ENCODE peak calls at places on chromosomes 4 and X, in four cellular contexts. One of them, this sample, is unnamed.
A peak's percentile ranks its signal among the peaks of the same experiment; 100 is the strongest.

GRCh38 chr4:143531368-143531767 is 17.9 kb downstream of the SMARCA5 start:
- DNase-seq in PC-3: peak; percentile 42
- DNase-seq in GM23248: peak; percentile 45
- DNase-seq in astrocyte: no peak
- DNase-seq in this sample: no peak

GRCh38 chr4:33780952-33781655 is 2463.2 kb downstream of the ARAP2 start:
- DNase-seq in PC-3: peak; percentile 66
- DNase-seq in GM23248: peak; percentile 55
- DNase-seq in astrocyte: peak; percentile 62
- DNase-seq in this sample: peak; percentile 63

GRCh38 chr4:82799006-82799881 is 648 bp upstream of the SCD5 start:
- DNase-seq in astrocyte: no peak
- DNase-seq in PC-3: peak; percentile 10
- DNase-seq in GM23248: peak; percentile 48
- DNase-seq in this sample: no peak

GRCh38 chr4:176656108-176656507 is 136.6 kb downstream of the VEGFC start:
- DNase-seq in PC-3: no peak
- DNase-seq in GM23248: peak; percentile 32
- DNase-seq in astrocyte: no peak
- DNase-seq in this sample: no peak

GRCh38 chr4:40557741-40558140 is 71.9 kb downstream of the RBM47 start:
- DNase-seq in astrocyte: no peak
- DNase-seq in PC-3: no peak
- DNase-seq in GM23248: no peak
- DNase-seq in this sample: no peak

GRCh38 chrX:131841496-131842410 is 181.3 kb upstream of the STK26 start:
- DNase-seq in GM23248: peak; percentile 46
- DNase-seq in PC-3: peak; percentile 78
- DNase-seq in astrocyte: peak; percentile 12
- DNase-seq in this sample: peak; percentile 50

GRCh38 chrX:22748093-22748999 is 251.4 kb upstream of the DDX53 start:
- DNase-seq in GM23248: peak; percentile 55
- DNase-seq in PC-3: peak; percentile 63
- DNase-seq in astrocyte: peak; percentile 8
- DNase-seq in this sample: peak; percentile 19

GRCh38 chr4:177596035-177596434 is 153.8 kb upstream of the AGA start:
- DNase-seq in GM23248: peak; percentile 85
- DNase-seq in PC-3: peak; percentile 86
- DNase-seq in astrocyte: peak; percentile 75
- DNase-seq in this sample: peak; percentile 74

GRCh38 chrX:41621236-41621651 is 67.5 kb upstream of the GPR34 start:
- DNase-seq in GM23248: peak; percentile 0
- DNase-seq in PC-3: peak; percentile 27
- DNase-seq in astrocyte: peak; percentile 48
- DNase-seq in this sample: no peak

GRCh38 chrX:122565952-122566351 is 618.1 kb upstream of the GRIA3 start:
- DNase-seq in PC-3: peak; percentile 72
- DNase-seq in astrocyte: peak; percentile 98
- DNase-seq in GM23248: peak; percentile 93
- DNase-seq in this sample: peak; percentile 98

GRCh38 chrX:19702856-19703255 is 184.5 kb downstream of the SH3KBP1 start:
- DNase-seq in PC-3: no peak
- DNase-seq in astrocyte: no peak
- DNase-seq in GM23248: no peak
- DNase-seq in this sample: no peak

GRCh38 chr4:168585168-168586091 is 88.6 kb downstream of the PALLD start:
- DNase-seq in GM23248: peak; percentile 94
- DNase-seq in PC-3: peak; percentile 82
- DNase-seq in astrocyte: peak; percentile 64
- DNase-seq in this sample: peak; percentile 78

GRCh38 chr4:93830090-93830818 is 1.7 kb downstream of the ATOH1 start:
- DNase-seq in astrocyte: no peak
- DNase-seq in PC-3: no peak
- DNase-seq in GM23248: no peak
- DNase-seq in this sample: no peak
- TF ChIP-seq EZH2 in astrocyte: no peak
- TF ChIP-seq EZH2 in PC-3: no peak
- TF ChIP-seq EZH2 in GM23248: no peak
- TF ChIP-seq EZH2 in this sample: peak; percentile 62

DNA sequence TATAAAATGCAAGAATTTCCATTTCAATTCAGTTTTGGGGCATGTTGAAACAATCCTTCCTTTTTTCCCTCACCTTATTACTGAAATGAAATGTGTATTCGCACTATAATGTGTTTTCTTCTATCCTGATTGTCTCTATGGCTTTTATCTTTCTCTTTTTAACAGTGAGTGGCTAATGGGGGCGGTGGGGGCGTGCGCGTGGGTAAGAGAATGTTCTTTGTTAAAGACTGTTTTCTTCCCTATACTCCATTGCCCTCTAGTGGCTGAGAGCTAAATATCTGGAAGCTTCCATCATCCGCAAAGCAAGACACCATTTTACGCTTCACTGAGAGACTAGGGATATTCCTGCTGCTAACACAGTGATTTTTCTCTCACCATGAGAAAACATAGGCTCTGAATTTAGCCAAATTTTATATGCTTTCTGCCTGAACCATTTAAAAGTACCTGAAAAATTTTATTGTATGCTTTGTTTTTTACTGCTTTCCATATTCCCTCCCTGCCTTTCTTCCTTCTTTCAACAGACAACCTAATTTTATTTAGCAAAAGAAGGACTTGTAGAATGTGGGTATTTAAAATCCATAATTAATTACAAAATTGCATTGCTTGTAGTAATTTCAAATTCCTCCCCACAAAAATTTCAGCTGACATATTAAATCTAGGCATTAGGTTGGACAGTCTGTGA is 194.0 kb downstream of the GASK1B start:
- DNase-seq in PC-3: peak; percentile 60
- DNase-seq in GM23248: peak; percentile 66
- DNase-seq in astrocyte: peak; percentile 46
- DNase-seq in this sample: peak; percentile 75
- H2AFZ ChIP-seq in PC-3: peak overlapping the region; percentile 78
- H2AFZ ChIP-seq in GM23248: peak overlapping the region; percentile 85
- H2AFZ ChIP-seq in astrocyte: peak overlapping the region; percentile 74
- H2AFZ ChIP-seq in this sample: peak overlapping the region; percentile 30

GRCh38 chr4:80184791-80185756 is 12.2 kb upstream of the PRDM8 start:
- DNase-seq in PC-3: peak; percentile 10
- DNase-seq in astrocyte: no peak
- DNase-seq in GM23248: peak; percentile 72
- DNase-seq in this sample: no peak
- TF ChIP-seq EZH2 in PC-3: no peak
- TF ChIP-seq EZH2 in astrocyte: no peak
- TF ChIP-seq EZH2 in GM23248: no peak
- TF ChIP-seq EZH2 in this sample: no peak

GRCh38 chr4:155759372-155760252 is 791 bp downstream of the GUCY1B1 start:
- DNase-seq in PC-3: peak; percentile 9
- DNase-seq in astrocyte: no peak
- DNase-seq in GM23248: peak; percentile 44
- DNase-seq in this sample: peak; percentile 61

GRCh38 chr4:155761916-155762315 is 3.1 kb downstream of the GUCY1B1 start:
- DNase-seq in GM23248: no peak
- DNase-seq in astrocyte: no peak
- DNase-seq in PC-3: no peak
- DNase-seq in this sample: no peak

GRCh38 chr4:155761047-155761446 is 2.2 kb downstream of the GUCY1B1 start:
- DNase-seq in GM23248: no peak
- DNase-seq in PC-3: no peak
- DNase-seq in astrocyte: no peak
- DNase-seq in this sample: no peak

GRCh38 chr4:155757745-155758265 is 1.0 kb upstream of the GUCY1B1 start:
- DNase-seq in PC-3: no peak
- DNase-seq in astrocyte: no peak
- DNase-seq in GM23248: no peak
- DNase-seq in this sample: no peak

GRCh38 chr4:155758500-155759371 is at the start of gene GUCY1B1:
- DNase-seq in GM23248: peak; percentile 91
- DNase-seq in astrocyte: peak; percentile 93
- DNase-seq in PC-3: peak; percentile 86
- DNase-seq in this sample: peak; percentile 96
- H2AFZ ChIP-seq in GM23248: peak within 1 kb of the TSS; percentile 83
- H2AFZ ChIP-seq in astrocyte: peak within 1 kb of the TSS; percentile 94
- H2AFZ ChIP-seq in PC-3: peak within 1 kb of the TSS; percentile 92
- H2AFZ ChIP-seq in this sample: peak within 1 kb of the TSS; percentile 74

DNA sequence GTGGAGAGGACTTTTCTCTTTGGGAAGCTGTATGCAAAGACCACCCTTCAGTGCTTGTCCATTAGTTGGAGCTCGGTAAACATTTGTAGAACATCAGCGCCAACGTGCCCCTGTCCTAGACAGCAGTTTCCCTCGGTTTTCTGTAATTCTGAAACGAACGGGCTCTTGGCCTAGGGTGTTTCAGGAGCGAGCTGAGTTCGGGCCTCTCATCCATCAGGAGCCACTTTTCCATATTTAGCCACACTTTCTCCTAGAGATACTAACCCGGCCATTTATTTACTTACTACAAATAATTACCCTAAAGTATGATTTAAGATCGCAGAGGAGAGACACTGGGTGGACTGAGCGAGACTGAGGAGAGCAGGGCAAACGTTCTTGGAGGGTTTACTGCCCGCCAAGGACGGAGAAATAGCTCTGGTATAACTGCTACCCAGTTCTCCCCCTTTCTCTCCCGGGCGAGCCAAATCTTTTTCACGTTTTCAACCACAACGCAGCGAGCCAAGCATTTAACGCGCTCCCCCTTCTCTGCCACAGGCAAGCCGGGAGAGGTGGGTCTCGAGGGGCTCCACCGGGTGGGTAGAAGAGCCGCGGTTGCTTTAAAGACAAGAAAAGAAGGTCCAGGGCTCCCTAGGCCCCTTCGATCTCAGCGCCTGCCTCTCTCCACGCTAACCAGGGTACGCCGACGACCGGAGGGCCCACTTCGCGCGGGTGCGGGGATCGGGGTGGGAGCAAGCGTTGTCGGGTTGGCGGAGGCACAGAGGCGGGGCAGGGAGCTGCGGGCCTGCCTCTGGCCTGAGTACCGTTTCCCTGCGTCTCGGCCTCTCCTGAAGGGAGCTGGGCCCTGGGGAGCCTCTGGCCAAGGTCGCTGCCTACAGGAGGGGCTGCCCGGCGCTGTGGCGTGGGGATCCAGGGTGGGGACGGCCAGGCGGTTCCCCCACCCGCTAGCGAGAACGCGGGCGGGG is 10.8 kb upstream of the PITX2 start:
- DNase-seq in PC-3: no peak
- DNase-seq in astrocyte: no peak
- DNase-seq in GM23248: no peak
- DNase-seq in this sample: no peak
- TF ChIP-seq EZH2 in PC-3: no peak
- TF ChIP-seq EZH2 in astrocyte: peak; percentile 53
- TF ChIP-seq EZH2 in GM23248: no peak
- TF ChIP-seq EZH2 in this sample: no peak

DNA sequence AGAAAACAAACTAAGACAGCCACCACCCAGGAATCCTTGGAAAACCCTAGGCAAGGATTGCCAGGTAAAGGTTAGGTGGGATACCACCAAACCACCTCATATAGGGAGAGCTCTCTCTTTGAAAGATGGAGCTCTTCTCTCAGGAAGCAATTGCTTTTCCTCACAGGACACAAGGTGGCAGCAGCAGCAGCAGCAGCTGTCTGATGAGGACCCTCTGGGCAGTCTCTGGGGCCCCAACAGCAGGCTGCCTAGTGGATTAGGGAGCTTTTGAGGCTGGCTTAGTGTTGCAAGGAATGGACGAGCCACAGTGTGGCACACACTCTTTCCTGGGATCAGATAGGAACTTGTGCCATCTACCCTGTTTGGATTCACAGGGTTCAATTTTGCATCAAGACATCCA is 41.4 kb upstream of the CHRDL1 start:
- DNase-seq in PC-3: peak; percentile 5
- DNase-seq in astrocyte: no peak
- DNase-seq in GM23248: no peak
- DNase-seq in this sample: no peak
- H2AFZ ChIP-seq in PC-3: no peak overlapping the region
- H2AFZ ChIP-seq in astrocyte: no peak overlapping the region
- H2AFZ ChIP-seq in GM23248: no peak overlapping the region
- H2AFZ ChIP-seq in this sample: no peak overlapping the region

DNA sequence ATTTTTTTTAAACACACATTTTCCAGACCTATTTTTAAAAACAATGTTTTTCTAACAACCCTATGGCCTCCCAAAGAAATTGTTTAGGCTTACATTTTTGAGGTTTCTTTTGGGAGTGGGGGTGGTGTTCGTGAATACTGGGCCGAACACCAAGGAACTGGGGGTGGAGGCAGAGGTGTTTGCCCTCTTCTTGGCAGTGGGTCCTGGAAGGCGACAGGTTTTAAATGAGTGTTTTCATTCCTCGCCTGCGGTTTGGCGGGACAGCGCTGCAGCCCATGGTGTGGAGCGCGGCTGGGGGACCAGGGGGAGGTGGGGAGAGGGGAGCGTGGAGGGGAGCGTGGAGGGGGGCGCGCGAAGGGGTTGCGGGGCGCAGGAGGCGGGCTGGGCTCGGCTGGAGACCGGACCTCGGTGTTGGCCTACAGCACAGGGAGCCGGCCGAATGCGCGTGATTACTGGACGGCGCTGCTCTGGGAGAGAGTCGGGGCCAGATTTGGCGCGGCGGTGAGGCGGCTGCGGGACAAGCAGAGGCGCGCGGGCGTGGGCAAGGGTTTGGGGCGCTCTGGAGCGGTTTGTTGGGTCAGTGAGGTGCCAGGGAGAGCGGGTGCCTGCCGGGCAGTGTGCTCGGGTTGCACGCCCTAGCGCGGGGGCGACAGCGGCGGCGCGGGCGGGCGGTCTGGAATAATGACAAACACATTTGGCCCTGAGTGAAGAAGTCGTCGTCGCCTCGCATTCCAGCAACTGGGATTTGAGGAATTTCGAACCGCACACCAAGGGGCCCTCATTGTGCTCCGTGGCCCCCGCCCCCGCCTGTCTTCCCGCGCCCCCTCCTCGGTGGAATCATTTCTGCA is 762 bp downstream of the PDGFRA start:
- DNase-seq in PC-3: no peak
- DNase-seq in astrocyte: peak; percentile 69
- DNase-seq in GM23248: peak; percentile 79
- DNase-seq in this sample: peak; percentile 79
- TF ChIP-seq EZH2 in PC-3: peak; percentile 47
- TF ChIP-seq EZH2 in astrocyte: no peak
- TF ChIP-seq EZH2 in GM23248: no peak
- TF ChIP-seq EZH2 in this sample: no peak

GRCh38 chr4:5036239-5036638 is 15.0 kb upstream of the STK32B start:
- DNase-seq in GM23248: peak; percentile 79
- DNase-seq in PC-3: peak; percentile 11
- DNase-seq in astrocyte: peak; percentile 70
- DNase-seq in this sample: no peak
- H2AFZ ChIP-seq in GM23248: no peak overlapping the region
- H2AFZ ChIP-seq in PC-3: peak overlapping the region; percentile 57
- H2AFZ ChIP-seq in astrocyte: no peak overlapping the region
- H2AFZ ChIP-seq in this sample: no peak overlapping the region